ENCODE peak calls at places on chromosomes 13 and 19, in nine cellular contexts. E, Q, Z, W, K, Y, V, N and I are unnamed samples.

GRCh38 chr19:38900220-38900629 is 456 bp downstream of the NFKBIB start:
- DNase-seq in E (no peak), Q (no peak), Z (no peak), W (no peak), K (no peak), Y (no peak), V (no peak), N (no peak), I (no peak)

GRCh38 chr13:100229603-100230002 is 140.7 kb downstream of the PCCA start:
- DNase-seq in E (no peak), Q (no peak), Z (no peak), W (no peak), K (no peak), Y (no peak), V (no peak), N (no peak), I (no peak)

GRCh38 chr13:27339299-27339698 is 68.7 kb downstream of the RASL11A start:
- DNase-seq in E (peak), Q (peak), Z (no peak), W (peak), K (no peak), Y (peak), V (peak), N (no peak), I (no peak)

GRCh38 chr19:39307822-39308530 is 11.8 kb downstream of the IFNL1 start:
- DNase-seq in E (no peak), Q (no peak), Z (no peak), W (peak), K (no peak), Y (no peak), V (peak), N (no peak), I (no peak)

GRCh38 chr13:63512095-63512494 is 2096.4 kb upstream of the PCDH20 start:
- DNase-seq in E (no peak), Q (no peak), Z (no peak), W (no peak), K (no peak), Y (no peak), V (no peak), N (no peak), I (no peak)

GRCh38 chr19:609001-609340 is 19.3 kb downstream of the HCN2 start:
- DNase-seq in E (no peak), Q (no peak), Z (no peak), W (no peak), K (no peak), Y (no peak), V (no peak), N (peak), I (no peak)

GRCh38 chr13:20340759-20341161 is 108.6 kb upstream of the GJB6 start:
- DNase-seq in E (peak), Q (no peak), Z (no peak), W (no peak), K (no peak), Y (peak), V (no peak), N (peak), I (no peak)

GRCh38 chr19:3254520-3254919 is 30.1 kb downstream of the CELF5 start:
- DNase-seq in E (no peak), Q (no peak), Z (no peak), W (no peak), K (no peak), Y (no peak), V (no peak), N (no peak), I (no peak)

GRCh38 chr13:73572824-73573223 is 514.0 kb downstream of the KLF5 start:
- DNase-seq in E (no peak), Q (no peak), Z (no peak), W (no peak), K (no peak), Y (no peak), V (no peak), N (no peak), I (no peak)

GRCh38 chr13:44431150-44431549 is 57.5 kb downstream of the SERP2 start:
- DNase-seq in E (no peak), Q (no peak), Z (no peak), W (no peak), K (no peak), Y (no peak), V (no peak), N (no peak), I (no peak)

GRCh38 chr19:51114087-51114714 is 6.0 kb upstream of the CTU1 start:
- DNase-seq in E (no peak), Q (no peak), Z (no peak), W (no peak), K (no peak), Y (no peak), V (no peak), N (no peak), I (no peak)

GRCh38 chr19:51108066-51108804 is at the start of gene CTU1:
- DNase-seq in E (peak), Q (peak), Z (peak), W (peak), K (peak), Y (peak), V (peak), N (peak), I (peak)

GRCh38 chr19:51110666-51110971 is 2.4 kb upstream of the CTU1 start:
- DNase-seq in E (no peak), Q (no peak), Z (no peak), W (no peak), K (no peak), Y (no peak), V (no peak), N (no peak), I (no peak)

GRCh38 chr19:51108805-51109146 is 567 bp upstream of the CTU1 start:
- DNase-seq in E (no peak), Q (no peak), Z (no peak), W (no peak), K (no peak), Y (no peak), V (no peak), N (no peak), I (no peak)

DNA sequence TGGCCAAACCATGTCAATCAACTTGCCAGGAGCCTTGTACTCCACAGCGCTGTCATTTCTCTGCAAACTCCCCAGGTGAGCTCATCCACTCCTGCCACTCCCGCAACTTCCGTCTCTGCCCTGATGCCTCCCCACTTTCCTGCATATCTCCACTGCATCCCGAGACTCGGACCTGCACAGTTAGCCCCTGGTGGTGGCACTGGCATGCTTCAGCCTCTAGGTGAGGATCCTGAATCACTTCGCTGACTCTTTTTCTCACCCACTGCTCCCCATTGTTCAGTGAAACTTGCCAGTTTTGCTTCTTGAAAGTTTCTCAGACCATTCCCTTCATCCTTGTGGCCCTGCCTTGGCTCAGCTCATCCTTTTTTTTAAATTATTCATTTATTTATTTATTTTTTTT is 3.4 kb upstream of the CTU1 start:
- DNase-seq in E (peak), Q (no peak), Z (no peak), W (no peak), K (no peak), Y (no peak), V (peak), N (no peak), I (no peak)
- TF ChIP-seq CTCF in E (peak), Q (peak), Z (peak), W (no peak), K (no peak), Y (peak), V (peak), N (no peak), I (peak)

DNA sequence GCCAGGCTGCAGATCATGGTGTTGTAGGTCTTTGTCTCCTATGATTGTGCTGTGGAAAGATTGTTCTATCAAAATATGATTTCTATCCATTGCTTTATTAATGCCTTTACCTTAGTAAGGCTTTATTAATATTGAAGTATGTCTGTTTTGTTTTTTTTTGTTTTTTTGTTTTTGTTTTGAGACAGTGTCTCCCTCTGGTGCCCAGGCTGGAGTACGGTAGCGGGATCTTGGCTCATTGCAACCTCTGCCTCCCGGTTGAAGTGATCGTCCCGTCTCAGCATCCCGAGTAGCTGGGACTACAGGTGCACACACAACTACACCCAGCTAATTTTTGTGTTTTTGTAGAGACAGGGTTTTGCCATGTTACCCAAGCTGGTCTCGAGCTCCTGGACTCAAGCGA is 7.7 kb downstream of the IRGC start:
- DNase-seq in E (peak), Q (no peak), Z (no peak), W (no peak), K (no peak), Y (no peak), V (no peak), N (no peak), I (no peak)
- TF ChIP-seq CTCF in E (peak), Q (no peak), Z (peak), W (no peak), K (peak), Y (peak), V (no peak), N (no peak), I (no peak)

GRCh38 chr13:95117092-95117491 is 184.2 kb downstream of the ABCC4 start:
- DNase-seq in E (no peak), Q (no peak), Z (no peak), W (no peak), K (no peak), Y (no peak), V (no peak), N (no peak), I (no peak)
- TF ChIP-seq CTCF in E (no peak), Q (no peak), Z (no peak), W (no peak), K (no peak), Y (no peak), V (no peak), N (no peak), I (no peak)

DNA sequence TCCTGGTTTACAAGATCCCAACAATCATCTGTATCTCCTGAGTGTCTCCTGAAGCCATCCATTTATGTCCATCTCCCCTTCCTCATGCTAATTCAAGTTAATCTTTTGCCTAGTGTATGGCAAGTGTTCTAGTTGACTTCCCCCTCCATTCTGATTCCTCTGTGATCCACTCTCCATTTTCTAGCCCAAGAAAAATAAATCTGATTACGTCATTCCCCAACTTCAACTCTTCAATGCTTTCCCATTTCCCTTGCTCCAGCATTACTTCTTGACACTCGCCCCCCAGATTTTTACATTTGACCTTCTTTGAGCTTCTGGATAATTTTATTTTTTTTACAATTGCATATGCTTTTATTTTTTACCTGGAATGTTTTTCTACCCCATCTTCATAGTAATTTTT is 640.8 kb downstream of the TBC1D4 start:
- DNase-seq in E (no peak), Q (no peak), Z (no peak), W (no peak), K (no peak), Y (no peak), V (no peak), N (no peak), I (no peak)
- TF ChIP-seq CTCF in E (no peak), Q (no peak), Z (no peak), W (no peak), K (no peak), Y (no peak), V (no peak), N (no peak), I (no peak)

DNA sequence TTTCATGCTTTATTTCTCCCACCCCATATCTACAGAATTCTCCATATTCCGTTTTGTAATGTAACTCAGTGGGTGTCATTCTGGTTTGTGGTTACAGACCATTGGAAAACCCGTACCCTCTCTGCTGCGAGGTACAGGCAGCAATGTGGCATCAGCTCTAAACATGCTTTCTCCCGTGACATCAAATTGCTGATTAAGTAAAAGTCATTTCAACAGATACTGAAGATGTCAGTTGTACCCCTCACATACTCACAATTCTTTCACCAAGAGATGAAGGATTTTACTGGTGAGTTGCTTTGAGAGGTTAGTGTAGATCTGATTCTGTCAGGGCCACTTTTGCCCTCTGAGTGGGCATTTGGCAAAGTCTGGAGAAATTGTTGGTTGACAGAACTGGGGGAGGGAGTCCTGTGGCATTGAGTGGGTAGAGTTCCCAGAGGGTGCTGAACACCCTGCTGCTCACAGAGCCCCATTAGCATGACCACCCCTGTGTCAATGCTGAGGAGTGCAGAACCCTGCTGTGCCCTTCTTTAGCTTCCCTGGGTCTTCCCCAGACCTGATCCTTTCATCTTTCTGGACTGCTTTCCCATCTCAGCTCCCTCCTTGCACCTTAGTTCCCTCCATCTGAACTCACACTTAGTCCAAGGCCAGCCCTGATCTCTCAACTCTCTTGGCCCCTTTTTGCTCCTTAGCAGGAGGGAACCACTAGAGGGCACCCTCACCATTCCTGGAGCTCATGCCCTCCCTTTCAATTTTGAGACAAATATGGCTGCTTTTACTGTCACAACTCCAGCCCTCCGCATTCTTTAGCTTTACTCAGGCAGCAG is 39.9 kb upstream of the CEACAM8 start:
- DNase-seq in E (peak), Q (peak), Z (peak), W (peak), K (no peak), Y (peak), V (no peak), N (no peak), I (no peak)
- TF ChIP-seq CTCF in E (peak), Q (peak), Z (peak), W (peak), K (peak), Y (peak), V (no peak), N (no peak), I (peak)